ENCODE peak calls at places on chromosome 5, in nine cellular contexts. Y is GM23248; Z is neuronal stem cell; A is A549; G is CD4-positive, CD25-positive, alpha-beta regulatory T cell; D is esophagus squamous epithelium; Q is uterus; S is fibroblast of lung; P is PC-3. N is an unnamed sample.

GRCh38 chr5:7876867-7877266 is 7.9 kb downstream of the MTRR start:
- DNase-seq in Y (peak; percentile 91), Z (no peak), A (no peak), G (no peak), D (no peak), Q (no peak), S (peak; percentile 71), P (peak; percentile 89), N (peak; percentile 36)

GRCh38 chr5:38453506-38453905 is 102.9 kb downstream of the LIFR start:
- DNase-seq in Y (no peak), Z (no peak), A (no peak), G (peak; percentile 19), D (no peak), Q (no peak), S (no peak), P (no peak), N (no peak)

GRCh38 chr5:15594922-15595568 is 95.1 kb downstream of the FBXL7 start:
- DNase-seq in Y (no peak), Z (no peak), A (no peak), G (no peak), D (no peak), Q (no peak), S (no peak), P (no peak), N (no peak)

GRCh38 chr5:170619869-170620268 is 116.0 kb downstream of the KCNIP1 start:
- DNase-seq in Y (no peak), Z (no peak), A (no peak), G (no peak), D (no peak), Q (no peak), S (no peak), P (no peak), N (no peak)

GRCh38 chr5:68159251-68159951 is 56.2 kb upstream of the PIK3R1 start:
- DNase-seq in Y (no peak), Z (no peak), A (no peak), G (no peak), D (no peak), Q (peak; percentile 56), S (no peak), P (no peak), N (no peak)

GRCh38 chr5:109853362-109853761 is 163.6 kb downstream of the MAN2A1 start:
- DNase-seq in Y (peak; percentile 65), Z (no peak), A (no peak), G (no peak), D (no peak), Q (no peak), S (peak; percentile 56), P (no peak), N (no peak)

GRCh38 chr5:38547257-38547656 is 9.2 kb downstream of the LIFR start:
- DNase-seq in Y (peak; percentile 50), Z (no peak), A (no peak), G (no peak), D (no peak), Q (no peak), S (no peak), P (no peak), N (no peak)

GRCh38 chr5:129768715-129769114 is 20.8 kb downstream of the MINAR2 start:
- DNase-seq in Y (no peak), Z (no peak), A (no peak), G (no peak), D (no peak), Q (no peak), S (no peak), P (no peak), N (no peak)

GRCh38 chr5:10734050-10734709 is 26.9 kb downstream of the DAP start:
- DNase-seq in Y (no peak), Z (no peak), A (no peak), G (no peak), D (no peak), Q (no peak), S (no peak), P (no peak), N (no peak)
- H3K4me1 ChIP-seq in Y (no peaks in the 10 kb centered on the region), Z (no peaks in the 10 kb centered on the region), A (no peaks in the 10 kb centered on the region), G (no peaks in the 10 kb centered on the region), D (peaks cover 16% of the 10 kb centered on the region), Q (no peaks in the 10 kb centered on the region), S (no peaks in the 10 kb centered on the region), P (peaks cover 42% of the 10 kb centered on the region), N (peaks cover 5% of the 10 kb centered on the region)

GRCh38 chr5:125410501-125411162 is 664.2 kb upstream of the ZNF608 start:
- DNase-seq in Y (peak; percentile 83), Z (no peak), A (no peak), G (no peak), D (no peak), Q (no peak), S (peak; percentile 90), P (peak; percentile 46), N (no peak)

GRCh38 chr5:125412561-125413535 is 666.4 kb upstream of the ZNF608 start:
- DNase-seq in Y (peak; percentile 81), Z (peak; percentile 80), A (peak; percentile 34), G (no peak), D (no peak), Q (peak; percentile 52), S (peak; percentile 94), P (peak; percentile 56), N (peak; percentile 85)

GRCh38 chr5:125412051-125412560 is 665.7 kb upstream of the ZNF608 start:
- DNase-seq in Y (peak; percentile 43), Z (no peak), A (no peak), G (no peak), D (no peak), Q (no peak), S (peak; percentile 60), P (peak; percentile 64), N (no peak)

GRCh38 chr5:125409496-125410351 is 663.3 kb upstream of the ZNF608 start:
- DNase-seq in Y (peak; percentile 6), Z (peak; percentile 81), A (no peak), G (no peak), D (no peak), Q (no peak), S (peak; percentile 68), P (peak; percentile 62), N (no peak)

DNA sequence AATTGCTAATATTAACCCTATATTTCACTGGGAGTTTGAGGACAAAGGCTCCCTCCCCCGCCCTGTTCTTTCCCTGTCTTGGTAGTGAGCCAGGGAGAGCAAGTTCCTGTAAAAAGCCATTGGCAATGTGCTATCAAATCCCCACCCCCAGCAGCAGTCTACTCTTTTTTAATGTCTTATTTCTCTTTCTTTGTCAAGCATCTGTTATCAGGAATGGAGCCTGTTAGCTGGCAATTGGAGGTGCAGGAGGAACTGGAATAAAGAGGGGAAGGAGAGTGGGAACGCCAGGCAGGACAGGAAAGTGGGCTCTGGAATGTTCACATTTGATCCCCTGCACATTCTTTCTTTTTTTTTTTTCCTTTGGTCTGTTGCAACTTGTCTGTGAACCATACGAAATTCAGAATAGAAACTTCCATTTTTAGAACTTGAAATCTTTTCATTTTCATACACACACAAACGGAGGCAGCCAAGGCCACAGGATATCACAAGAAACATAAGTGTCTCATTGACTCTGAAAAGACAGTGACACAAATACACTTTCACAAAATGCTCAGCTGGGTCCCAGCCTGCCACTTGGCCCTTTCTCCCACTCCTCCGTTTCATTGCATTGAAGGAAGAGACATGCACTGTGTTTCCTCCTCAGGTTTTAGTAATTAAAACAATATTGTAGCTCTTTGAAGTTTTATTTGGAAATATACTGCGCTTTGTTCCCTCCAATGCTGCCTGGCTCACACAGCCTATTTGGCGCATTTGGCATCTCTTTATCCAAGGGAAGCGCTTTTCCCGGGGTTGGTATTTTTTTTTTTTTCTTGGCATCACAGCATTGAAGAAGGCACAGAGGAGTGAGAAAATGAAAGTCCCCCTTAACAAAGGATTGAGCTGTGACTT is 665.0 kb upstream of the ZNF608 start:
- DNase-seq in Y (peak; percentile 19), Z (no peak), A (no peak), G (no peak), D (no peak), Q (peak; percentile 23), S (peak; percentile 79), P (no peak), N (no peak)
- H3K4me1 ChIP-seq in Y (peaks cover 50% of the 10 kb centered on the region), Z (peaks cover 51% of the 10 kb centered on the region), A (peaks cover 37% of the 10 kb centered on the region), G (no peaks in the 10 kb centered on the region), D (peaks cover 57% of the 10 kb centered on the region), Q (peaks cover 5% of the 10 kb centered on the region), S (peaks cover 27% of the 10 kb centered on the region), P (peaks cover 64% of the 10 kb centered on the region), N (peaks cover 28% of the 10 kb centered on the region)

GRCh38 chr5:115842952-115843351 is 1.2 kb downstream of the AP3S1 start:
- DNase-seq in Y (peak; percentile 37), Z (no peak), A (no peak), G (no peak), D (no peak), Q (no peak), S (peak; percentile 11), P (no peak), N (no peak)

GRCh38 chr5:115843444-115844130 is 1.9 kb downstream of the AP3S1 start:
- DNase-seq in Y (peak; percentile 36), Z (no peak), A (no peak), G (no peak), D (no peak), Q (no peak), S (no peak), P (no peak), N (no peak)

GRCh38 chr5:115840825-115841224 is 540 bp downstream of the ATG12 start:
- DNase-seq in Y (no peak), Z (no peak), A (no peak), G (no peak), D (no peak), Q (no peak), S (no peak), P (no peak), N (no peak)

GRCh38 chr5:115841382-115842088 is at the start of the genes AP3S1 and ATG12:
- DNase-seq in Y (peak; percentile 97), Z (peak; percentile 89), A (peak; percentile 95), G (peak; percentile 87), D (peak; percentile 62), Q (peak; percentile 86), S (peak; percentile 93), P (peak; percentile 87), N (peak; percentile 92)

GRCh38 chr5:115842089-115842881 is 550 bp downstream of the AP3S1 start:
- DNase-seq in Y (peak; percentile 82), Z (no peak), A (peak; percentile 79), G (no peak), D (no peak), Q (peak; percentile 22), S (no peak), P (peak; percentile 54), N (peak; percentile 30)
- H3K4me1 ChIP-seq in Y (peaks cover 39% of the 10 kb centered on the region), Z (peaks cover 6% of the 10 kb centered on the region), A (peaks cover 36% of the 10 kb centered on the region), G (peaks cover 45% of the 10 kb centered on the region), D (peaks cover 79% of the 10 kb centered on the region), Q (peaks cover 5% of the 10 kb centered on the region), S (peaks cover 7% of the 10 kb centered on the region), P (peaks cover 26% of the 10 kb centered on the region), N (peaks cover 45% of the 10 kb centered on the region)

GRCh38 chr5:134527961-134528424 is 2.5 kb downstream of the JADE2 start:
- DNase-seq in Y (no peak), Z (no peak), A (no peak), G (no peak), D (no peak), Q (no peak), S (no peak), P (no peak), N (no peak)

GRCh38 chr5:134527156-134527960 is 1.9 kb downstream of the JADE2 start:
- DNase-seq in Y (peak; percentile 92), Z (peak; percentile 89), A (peak; percentile 94), G (peak; percentile 63), D (peak; percentile 55), Q (peak; percentile 92), S (peak; percentile 87), P (peak; percentile 69), N (peak; percentile 96)

GRCh38 chr5:134525687-134526482 is 415 bp downstream of the JADE2 start:
- DNase-seq in Y (peak; percentile 90), Z (peak; percentile 65), A (peak; percentile 84), G (peak; percentile 52), D (no peak), Q (peak; percentile 83), S (peak; percentile 86), P (peak; percentile 55), N (peak; percentile 75)

GRCh38 chr5:134524826-134525686 is at the start of gene JADE2:
- DNase-seq in Y (peak; percentile 91), Z (no peak), A (peak; percentile 89), G (peak; percentile 80), D (no peak), Q (peak; percentile 81), S (peak; percentile 67), P (peak; percentile 61), N (peak; percentile 73)

GRCh38 chr5:134526483-134527155 is 1.1 kb downstream of the JADE2 start:
- DNase-seq in Y (peak; percentile 88), Z (peak; percentile 55), A (no peak), G (peak; percentile 39), D (peak; percentile 55), Q (peak; percentile 78), S (peak; percentile 37), P (peak; percentile 72), N (peak; percentile 96)
- H3K4me1 ChIP-seq in Y (peaks cover 12% of the 10 kb centered on the region), Z (peaks cover 24% of the 10 kb centered on the region), A (peaks cover 54% of the 10 kb centered on the region), G (peaks cover 50% of the 10 kb centered on the region), D (peaks cover 72% of the 10 kb centered on the region), Q (peaks cover 4% of the 10 kb centered on the region), S (peaks cover 24% of the 10 kb centered on the region), P (peaks cover 16% of the 10 kb centered on the region), N (peaks cover 45% of the 10 kb centered on the region)

N was measured in upper lobe of left lung.